ENCODE peak calls at places on chromosomes 4 and X, in seven cellular contexts. Q is activated CD8-positive, alpha-beta T cell treated with anti-CD3 and anti-CD28 coated beads for 36 hours; F is foreskin fibroblast; Z is IMR-90; N is psoas muscle; S is RWPE1; O is upper lobe of left lung. E is an unnamed sample.

GRCh38 chrX:119512145-119512800 is 44.0 kb downstream of the SLC25A5 start:
- DNase-seq in Q (peak; percentile 37), Z (peak; percentile 66), O (no peak), F (peak; percentile 53), S (peak; percentile 74), N (peak; percentile 23), E (peak; percentile 59)

GRCh38 chrX:22081475-22082092 is 49.5 kb downstream of the PHEX start:
- DNase-seq in S (no peak), Q (peak; percentile 70), N (peak; percentile 26), Z (peak; percentile 63), F (peak; percentile 49), O (no peak), E (peak; percentile 29)

GRCh38 chr4:154686838-154687237 is 57.0 kb upstream of the LRAT start:
- DNase-seq in F (no peak), N (no peak), Q (no peak), S (peak; percentile 8), Z (no peak), O (no peak), E (no peak)

GRCh38 chr4:533318-534100 is 34.5 kb downstream of the PIGG start:
- DNase-seq in N (no peak), Q (no peak), Z (no peak), F (no peak), S (no peak), O (peak; percentile 54), E (no peak)

GRCh38 chr4:5758741-5759140 is 47.7 kb downstream of the EVC start:
- DNase-seq in N (no peak), Z (peak; percentile 99), O (no peak), F (peak; percentile 98), Q (peak; percentile 85), S (peak; percentile 91), E (peak; percentile 97)

GRCh38 chrX:136147966-136148365 is 633 bp downstream of the FHL1 start:
- DNase-seq in Q (no peak), O (no peak), Z (no peak), S (no peak), N (no peak), F (no peak), E (no peak)

GRCh38 chr4:87530868-87531267 is 1.7 kb upstream of the SPARCL1 start:
- DNase-seq in Z (peak; percentile 27), Q (no peak), N (peak; percentile 46), F (peak; percentile 62), S (peak; percentile 59), O (no peak), E (no peak)

GRCh38 chrX:53374222-53374820 is 48.1 kb downstream of the SMC1A start:
- DNase-seq in Z (peak; percentile 51), O (no peak), S (no peak), N (no peak), Q (no peak), F (peak; percentile 9), E (no peak)

GRCh38 chr4:168666531-168666930 is 169.7 kb downstream of the PALLD start:
- DNase-seq in O (no peak), F (peak; percentile 34), N (no peak), Z (peak; percentile 55), Q (no peak), S (peak; percentile 19), E (peak; percentile 76)

GRCh38 chr4:165079476-165079875 is 25.8 kb downstream of the TRIM75 start:
- DNase-seq in S (peak; percentile 21), F (no peak), Z (peak; percentile 44), O (no peak), Q (no peak), N (peak; percentile 32), E (no peak)

GRCh38 chr4:103754844-103755243 is 35.1 kb upstream of the TACR3 start:
- DNase-seq in S (peak; percentile 27), O (no peak), Q (no peak), F (no peak), N (no peak), Z (no peak), E (no peak)

GRCh38 chr4:2432991-2433530 is 14.3 kb downstream of the CFAP99 start:
- DNase-seq in S (no peak), N (peak; percentile 43), Q (no peak), F (peak; percentile 71), Z (peak; percentile 64), O (peak; percentile 59), E (peak; percentile 57)

GRCh38 chr4:42436950-42437349 is 39.7 kb downstream of the SHISA3 start:
- DNase-seq in S (no peak), Q (no peak), O (no peak), Z (no peak), F (no peak), N (no peak), E (no peak)

GRCh38 chr4:15893967-15894366 is 44.6 kb downstream of the FGFBP1 start:
- DNase-seq in F (peak; percentile 21), N (no peak), Q (no peak), O (no peak), Z (peak; percentile 98), S (peak; percentile 85), E (peak; percentile 98)

GRCh38 chr4:73311428-73311827 is 52.8 kb upstream of the ANKRD17 start:
- DNase-seq in F (peak; percentile 32), O (no peak), Z (peak; percentile 77), N (no peak), S (peak; percentile 7), Q (no peak), E (peak; percentile 62)
- TF ChIP-seq CTCF in F (peak; percentile 20), O (no peak), Z (peak; percentile 52), N (peak; percentile 27), S (peak; percentile 55), Q (peak; percentile 66), E (peak; percentile 83)

GRCh38 chr4:137307806-137308205 is 224.5 kb downstream of the PCDH18 start:
- DNase-seq in S (no peak), Q (no peak), F (peak; percentile 85), Z (peak; percentile 82), N (peak; percentile 18), O (no peak), E (peak; percentile 50)
- TF ChIP-seq CTCF in S (no peak), Q (no peak), F (no peak), Z (no peak), N (no peak), O (no peak), E (no peak)

GRCh38 chrX:96566856-96567255 is 117.8 kb upstream of the DIAPH2 start:
- DNase-seq in O (no peak), N (no peak), Z (no peak), F (no peak), Q (no peak), S (no peak), E (no peak)
- TF ChIP-seq CTCF in O (no peak), N (no peak), Z (no peak), F (no peak), Q (no peak), S (no peak), E (no peak)

GRCh38 chr4:142671516-142671915 is 174.6 kb downstream of the INPP4B start:
- DNase-seq in Q (no peak), S (no peak), F (no peak), O (no peak), N (no peak), Z (no peak), E (no peak)
- TF ChIP-seq CTCF in Q (peak; percentile 42), S (no peak), F (no peak), O (no peak), N (no peak), Z (peak; percentile 11), E (peak; percentile 64)

GRCh38 chr4:82261063-82261462 is 112.7 kb downstream of the HNRNPD start:
- DNase-seq in O (no peak), Q (no peak), S (no peak), Z (no peak), N (no peak), F (no peak), E (no peak)
- TF ChIP-seq CTCF in O (no peak), Q (no peak), S (no peak), Z (no peak), N (no peak), F (no peak), E (no peak)

GRCh38 chrX:77548751-77549150 is 101.6 kb downstream of the FGF16 start:
- DNase-seq in Q (no peak), Z (no peak), S (no peak), F (no peak), N (no peak), O (no peak), E (no peak)
- TF ChIP-seq CTCF in Q (no peak), Z (no peak), S (no peak), F (no peak), N (no peak), O (no peak), E (no peak)

GRCh38 chr4:56999751-57000150 is 21.1 kb downstream of the POLR2B start:
- DNase-seq in Z (no peak), S (no peak), Q (no peak), F (no peak), O (no peak), N (no peak), E (no peak)
- TF ChIP-seq CTCF in Z (no peak), S (no peak), Q (no peak), F (no peak), O (no peak), N (no peak), E (no peak)

DNA sequence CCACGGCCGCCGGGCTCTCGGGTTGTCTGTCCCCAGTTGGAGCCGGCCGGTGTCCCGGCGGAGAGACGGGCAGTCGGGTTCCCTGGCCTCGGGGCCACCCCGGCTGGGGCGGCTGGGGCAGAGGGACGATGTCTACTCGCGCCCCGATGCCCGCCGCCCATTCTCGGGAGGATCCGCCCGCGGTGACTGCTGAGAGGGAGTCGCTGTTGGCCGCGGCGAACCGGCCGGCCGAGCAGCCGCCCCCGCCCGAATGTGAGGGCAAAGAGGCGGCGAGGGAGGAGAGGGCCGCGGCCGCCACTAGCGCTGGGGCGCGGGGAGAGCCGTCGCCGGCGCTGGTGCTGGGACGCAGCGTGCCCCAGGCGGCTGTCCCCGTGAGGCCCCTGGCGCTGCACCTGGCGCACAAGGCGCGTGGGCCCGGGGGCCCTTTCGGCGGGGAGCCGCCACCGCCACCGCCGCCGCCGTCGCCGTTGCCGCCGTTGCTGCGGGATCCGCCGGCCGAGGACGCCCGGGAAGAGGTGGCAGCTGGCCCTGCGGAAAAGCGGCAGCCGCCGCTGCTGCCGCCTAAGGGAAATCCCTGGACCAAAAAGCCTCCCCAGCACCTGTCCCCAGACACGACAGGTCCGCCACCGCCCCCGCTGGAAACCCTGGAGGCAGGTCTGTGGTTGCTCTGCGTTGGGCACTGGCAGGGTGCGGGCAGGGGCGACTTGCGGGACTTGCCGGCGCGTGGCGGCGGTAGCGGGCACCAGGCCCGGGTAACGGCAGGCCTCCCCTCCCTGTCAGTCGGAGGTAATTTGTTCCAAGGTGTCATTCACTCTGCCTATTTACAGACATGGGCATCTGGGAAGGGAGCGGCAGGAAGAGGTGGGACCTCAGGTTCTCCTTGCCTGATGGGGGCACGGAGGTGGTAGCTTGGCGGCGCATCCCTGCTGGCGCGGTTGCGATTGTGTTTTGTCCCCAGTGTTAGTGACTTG is 739 bp downstream of the LARP1B start:
- DNase-seq in F (peak; percentile 35), O (no peak), Z (peak; percentile 15), Q (peak; percentile 71), N (peak; percentile 67), S (peak; percentile 64), E (peak; percentile 18)
- TF ChIP-seq CTCF in F (no peak), O (no peak), Z (no peak), Q (no peak), N (no peak), S (no peak), E (peak; percentile 22)